ENCODE peak calls at places on chromosomes 7 and 10, in eight cellular contexts. One of them, this sample, is unnamed.

GRCh38 chr10:77328272-77328816 is 309.3 kb downstream of the KCNMA1 start:
- DNase-seq in nephron progenitor cell: peak; percentile 87
- DNase-seq in GM03348: peak; percentile 38
- DNase-seq in NCI-H446: no peak
- DNase-seq in NCI-H2107: no peak
- DNase-seq in ELF-1: peak; percentile 10
- DNase-seq in activated T-cell treated with anti-CD3 and anti-CD28 coated beads for 24 hours: no peak
- DNase-seq in stimulated activated naive CD8-positive, alpha-beta T cell treated with anti-CD3 and anti-CD28 coated beads, Interleukin-15, Interleukin-2, amounts not matched to agents 100 U/mL and 50 U/mL, for 24 hours: peak; percentile 55
- DNase-seq in this sample: no peak

GRCh38 chr7:151136515-151136908 is 31.0 kb downstream of the GBX1 start:
- DNase-seq in stimulated activated naive CD8-positive, alpha-beta T cell treated with anti-CD3 and anti-CD28 coated beads, Interleukin-15, Interleukin-2, amounts not matched to agents 100 U/mL and 50 U/mL, for 24 hours: no peak
- DNase-seq in NCI-H446: no peak
- DNase-seq in NCI-H2107: no peak
- DNase-seq in ELF-1: no peak
- DNase-seq in nephron progenitor cell: no peak
- DNase-seq in activated T-cell treated with anti-CD3 and anti-CD28 coated beads for 24 hours: no peak
- DNase-seq in GM03348: no peak
- DNase-seq in this sample: no peak

GRCh38 chr7:824664-825063 is 7.6 kb upstream of the SUN1 start:
- DNase-seq in GM03348: peak; percentile 37
- DNase-seq in ELF-1: no peak
- DNase-seq in NCI-H2107: no peak
- DNase-seq in nephron progenitor cell: no peak
- DNase-seq in activated T-cell treated with anti-CD3 and anti-CD28 coated beads for 24 hours: no peak
- DNase-seq in stimulated activated naive CD8-positive, alpha-beta T cell treated with anti-CD3 and anti-CD28 coated beads, Interleukin-15, Interleukin-2, amounts not matched to agents 100 U/mL and 50 U/mL, for 24 hours: no peak
- DNase-seq in NCI-H446: no peak
- DNase-seq in this sample: no peak

GRCh38 chr10:78134919-78135318 is 101.3 kb downstream of the RPS24 start:
- DNase-seq in NCI-H2107: no peak
- DNase-seq in nephron progenitor cell: no peak
- DNase-seq in activated T-cell treated with anti-CD3 and anti-CD28 coated beads for 24 hours: no peak
- DNase-seq in stimulated activated naive CD8-positive, alpha-beta T cell treated with anti-CD3 and anti-CD28 coated beads, Interleukin-15, Interleukin-2, amounts not matched to agents 100 U/mL and 50 U/mL, for 24 hours: no peak
- DNase-seq in GM03348: no peak
- DNase-seq in NCI-H446: no peak
- DNase-seq in ELF-1: no peak
- DNase-seq in this sample: no peak

GRCh38 chr10:92573091-92573797 is 649 bp downstream of the IDE start:
- DNase-seq in ELF-1: peak; percentile 37
- DNase-seq in GM03348: peak; percentile 61
- DNase-seq in NCI-H2107: no peak
- DNase-seq in nephron progenitor cell: peak; percentile 50
- DNase-seq in NCI-H446: no peak
- DNase-seq in stimulated activated naive CD8-positive, alpha-beta T cell treated with anti-CD3 and anti-CD28 coated beads, Interleukin-15, Interleukin-2, amounts not matched to agents 100 U/mL and 50 U/mL, for 24 hours: peak; percentile 45
- DNase-seq in activated T-cell treated with anti-CD3 and anti-CD28 coated beads for 24 hours: peak; percentile 10
- DNase-seq in this sample: peak; percentile 54

GRCh38 chr7:78178319-78178718 is 379.7 kb downstream of the PHTF2 start:
- DNase-seq in ELF-1: no peak
- DNase-seq in NCI-H446: peak; percentile 28
- DNase-seq in activated T-cell treated with anti-CD3 and anti-CD28 coated beads for 24 hours: no peak
- DNase-seq in NCI-H2107: no peak
- DNase-seq in stimulated activated naive CD8-positive, alpha-beta T cell treated with anti-CD3 and anti-CD28 coated beads, Interleukin-15, Interleukin-2, amounts not matched to agents 100 U/mL and 50 U/mL, for 24 hours: no peak
- DNase-seq in nephron progenitor cell: no peak
- DNase-seq in GM03348: peak; percentile 15
- DNase-seq in this sample: no peak

GRCh38 chr7:157189405-157189804 is 50.7 kb downstream of the UBE3C start:
- DNase-seq in NCI-H446: no peak
- DNase-seq in NCI-H2107: no peak
- DNase-seq in nephron progenitor cell: no peak
- DNase-seq in GM03348: no peak
- DNase-seq in stimulated activated naive CD8-positive, alpha-beta T cell treated with anti-CD3 and anti-CD28 coated beads, Interleukin-15, Interleukin-2, amounts not matched to agents 100 U/mL and 50 U/mL, for 24 hours: no peak
- DNase-seq in ELF-1: peak; percentile 14
- DNase-seq in activated T-cell treated with anti-CD3 and anti-CD28 coated beads for 24 hours: no peak
- DNase-seq in this sample: no peak

GRCh38 chr10:98258683-98259454 is 9.1 kb downstream of the LOXL4 start:
- DNase-seq in nephron progenitor cell: no peak
- DNase-seq in NCI-H2107: no peak
- DNase-seq in GM03348: no peak
- DNase-seq in activated T-cell treated with anti-CD3 and anti-CD28 coated beads for 24 hours: no peak
- DNase-seq in ELF-1: no peak
- DNase-seq in stimulated activated naive CD8-positive, alpha-beta T cell treated with anti-CD3 and anti-CD28 coated beads, Interleukin-15, Interleukin-2, amounts not matched to agents 100 U/mL and 50 U/mL, for 24 hours: no peak
- DNase-seq in NCI-H446: no peak
- DNase-seq in this sample: no peak

GRCh38 chr10:27865221-27865635 is 119.6 kb upstream of the MKX start:
- DNase-seq in ELF-1: no peak
- DNase-seq in NCI-H446: no peak
- DNase-seq in NCI-H2107: no peak
- DNase-seq in GM03348: peak; percentile 47
- DNase-seq in stimulated activated naive CD8-positive, alpha-beta T cell treated with anti-CD3 and anti-CD28 coated beads, Interleukin-15, Interleukin-2, amounts not matched to agents 100 U/mL and 50 U/mL, for 24 hours: no peak
- DNase-seq in nephron progenitor cell: no peak
- DNase-seq in activated T-cell treated with anti-CD3 and anti-CD28 coated beads for 24 hours: no peak
- DNase-seq in this sample: no peak

GRCh38 chr7:30894866-30895408 is 16.7 kb upstream of the AQP1 start:
- DNase-seq in NCI-H446: no peak
- DNase-seq in stimulated activated naive CD8-positive, alpha-beta T cell treated with anti-CD3 and anti-CD28 coated beads, Interleukin-15, Interleukin-2, amounts not matched to agents 100 U/mL and 50 U/mL, for 24 hours: no peak
- DNase-seq in nephron progenitor cell: no peak
- DNase-seq in activated T-cell treated with anti-CD3 and anti-CD28 coated beads for 24 hours: no peak
- DNase-seq in ELF-1: no peak
- DNase-seq in GM03348: no peak
- DNase-seq in NCI-H2107: no peak
- DNase-seq in this sample: no peak

GRCh38 chr10:71868192-71868697 is 17.2 kb upstream of the PSAP start:
- DNase-seq in activated T-cell treated with anti-CD3 and anti-CD28 coated beads for 24 hours: no peak
- DNase-seq in nephron progenitor cell: no peak
- DNase-seq in ELF-1: no peak
- DNase-seq in GM03348: peak; percentile 66
- DNase-seq in stimulated activated naive CD8-positive, alpha-beta T cell treated with anti-CD3 and anti-CD28 coated beads, Interleukin-15, Interleukin-2, amounts not matched to agents 100 U/mL and 50 U/mL, for 24 hours: no peak
- DNase-seq in NCI-H446: no peak
- DNase-seq in NCI-H2107: no peak
- DNase-seq in this sample: no peak

GRCh38 chr10:72952901-72953223 is 1.7 kb downstream of the PLA2G12B start:
- DNase-seq in nephron progenitor cell: no peak
- DNase-seq in stimulated activated naive CD8-positive, alpha-beta T cell treated with anti-CD3 and anti-CD28 coated beads, Interleukin-15, Interleukin-2, amounts not matched to agents 100 U/mL and 50 U/mL, for 24 hours: no peak
- DNase-seq in NCI-H2107: no peak
- DNase-seq in NCI-H446: no peak
- DNase-seq in ELF-1: no peak
- DNase-seq in activated T-cell treated with anti-CD3 and anti-CD28 coated beads for 24 hours: no peak
- DNase-seq in GM03348: no peak
- DNase-seq in this sample: no peak

GRCh38 chr7:155840909-155841308 is 28.6 kb upstream of the SHH start:
- DNase-seq in NCI-H446: no peak
- DNase-seq in stimulated activated naive CD8-positive, alpha-beta T cell treated with anti-CD3 and anti-CD28 coated beads, Interleukin-15, Interleukin-2, amounts not matched to agents 100 U/mL and 50 U/mL, for 24 hours: no peak
- DNase-seq in NCI-H2107: no peak
- DNase-seq in GM03348: no peak
- DNase-seq in activated T-cell treated with anti-CD3 and anti-CD28 coated beads for 24 hours: no peak
- DNase-seq in nephron progenitor cell: no peak
- DNase-seq in ELF-1: no peak
- DNase-seq in this sample: no peak

GRCh38 chr7:21806388-21806787 is 139.3 kb downstream of the CDCA7L start:
- DNase-seq in NCI-H2107: no peak
- DNase-seq in activated T-cell treated with anti-CD3 and anti-CD28 coated beads for 24 hours: no peak
- DNase-seq in nephron progenitor cell: no peak
- DNase-seq in GM03348: no peak
- DNase-seq in ELF-1: no peak
- DNase-seq in NCI-H446: no peak
- DNase-seq in stimulated activated naive CD8-positive, alpha-beta T cell treated with anti-CD3 and anti-CD28 coated beads, Interleukin-15, Interleukin-2, amounts not matched to agents 100 U/mL and 50 U/mL, for 24 hours: no peak
- DNase-seq in this sample: no peak

GRCh38 chr7:140189917-140190316 is 13.1 kb upstream of the KDM7A start:
- DNase-seq in nephron progenitor cell: no peak
- DNase-seq in NCI-H2107: no peak
- DNase-seq in stimulated activated naive CD8-positive, alpha-beta T cell treated with anti-CD3 and anti-CD28 coated beads, Interleukin-15, Interleukin-2, amounts not matched to agents 100 U/mL and 50 U/mL, for 24 hours: no peak
- DNase-seq in ELF-1: no peak
- DNase-seq in activated T-cell treated with anti-CD3 and anti-CD28 coated beads for 24 hours: no peak
- DNase-seq in GM03348: no peak
- DNase-seq in NCI-H446: no peak
- DNase-seq in this sample: no peak

GRCh38 chr10:1247598-1248261 is 191.5 kb downstream of the WDR37 start:
- DNase-seq in NCI-H2107: no peak
- DNase-seq in GM03348: no peak
- DNase-seq in stimulated activated naive CD8-positive, alpha-beta T cell treated with anti-CD3 and anti-CD28 coated beads, Interleukin-15, Interleukin-2, amounts not matched to agents 100 U/mL and 50 U/mL, for 24 hours: no peak
- DNase-seq in ELF-1: no peak
- DNase-seq in NCI-H446: no peak
- DNase-seq in activated T-cell treated with anti-CD3 and anti-CD28 coated beads for 24 hours: no peak
- DNase-seq in nephron progenitor cell: no peak
- DNase-seq in this sample: peak; percentile 30

GRCh38 chr7:121328508-121329459 is at the start of gene WNT16:
- DNase-seq in stimulated activated naive CD8-positive, alpha-beta T cell treated with anti-CD3 and anti-CD28 coated beads, Interleukin-15, Interleukin-2, amounts not matched to agents 100 U/mL and 50 U/mL, for 24 hours: peak; percentile 23
- DNase-seq in NCI-H2107: no peak
- DNase-seq in activated T-cell treated with anti-CD3 and anti-CD28 coated beads for 24 hours: no peak
- DNase-seq in ELF-1: peak; percentile 85
- DNase-seq in NCI-H446: no peak
- DNase-seq in nephron progenitor cell: peak; percentile 54
- DNase-seq in GM03348: peak; percentile 83
- DNase-seq in this sample: no peak

GRCh38 chr7:106471021-106471420 is 186.2 kb upstream of the NAMPT start:
- DNase-seq in ELF-1: no peak
- DNase-seq in nephron progenitor cell: no peak
- DNase-seq in GM03348: no peak
- DNase-seq in activated T-cell treated with anti-CD3 and anti-CD28 coated beads for 24 hours: no peak
- DNase-seq in NCI-H2107: no peak
- DNase-seq in stimulated activated naive CD8-positive, alpha-beta T cell treated with anti-CD3 and anti-CD28 coated beads, Interleukin-15, Interleukin-2, amounts not matched to agents 100 U/mL and 50 U/mL, for 24 hours: no peak
- DNase-seq in NCI-H446: no peak
- DNase-seq in this sample: no peak

GRCh38 chr10:12041766-12042408 is 722 bp downstream of the UPF2 start:
- DNase-seq in NCI-H446: no peak
- DNase-seq in activated T-cell treated with anti-CD3 and anti-CD28 coated beads for 24 hours: peak; percentile 14
- DNase-seq in stimulated activated naive CD8-positive, alpha-beta T cell treated with anti-CD3 and anti-CD28 coated beads, Interleukin-15, Interleukin-2, amounts not matched to agents 100 U/mL and 50 U/mL, for 24 hours: peak; percentile 44
- DNase-seq in nephron progenitor cell: peak; percentile 8
- DNase-seq in ELF-1: peak; percentile 32
- DNase-seq in NCI-H2107: no peak
- DNase-seq in GM03348: peak; percentile 27
- DNase-seq in this sample: no peak